ENCODE peak calls at places on chromosome 17, in eight cellular contexts. One of them, this sample, is unnamed.

GRCh38 chr17:5513610-5514009 is 27.2 kb downstream of the MIS12 start:
- DNase-seq in AG08396: no peak
- DNase-seq in stimulated activated CD8-positive, alpha-beta memory T cell treated with anti-CD3 and anti-CD28 coated beads, Interleukin-4, amount 100 ng/mL, for 4 hours: no peak
- DNase-seq in NCI-H146: no peak
- DNase-seq in CD4-positive, alpha-beta T cell: no peak
- DNase-seq in activated CD4-positive, CD25-positive, alpha-beta regulatory T cell: no peak
- DNase-seq in left cardiac atrium: no peak
- DNase-seq in skeletal muscle cell: no peak
- DNase-seq in this sample: no peak

GRCh38 chr17:29569245-29569950 is 897 bp downstream of the TP53I13 start:
- DNase-seq in CD4-positive, alpha-beta T cell: no peak
- DNase-seq in left cardiac atrium: no peak
- DNase-seq in stimulated activated CD8-positive, alpha-beta memory T cell treated with anti-CD3 and anti-CD28 coated beads, Interleukin-4, amount 100 ng/mL, for 4 hours: no peak
- DNase-seq in AG08396: peak
- DNase-seq in activated CD4-positive, CD25-positive, alpha-beta regulatory T cell: no peak
- DNase-seq in NCI-H146: no peak
- DNase-seq in skeletal muscle cell: no peak
- DNase-seq in this sample: no peak

GRCh38 chr17:40317345-40317873 is 8.4 kb downstream of the RARA start:
- DNase-seq in left cardiac atrium: peak
- DNase-seq in activated CD4-positive, CD25-positive, alpha-beta regulatory T cell: peak
- DNase-seq in skeletal muscle cell: no peak
- DNase-seq in AG08396: peak
- DNase-seq in stimulated activated CD8-positive, alpha-beta memory T cell treated with anti-CD3 and anti-CD28 coated beads, Interleukin-4, amount 100 ng/mL, for 4 hours: no peak
- DNase-seq in CD4-positive, alpha-beta T cell: peak
- DNase-seq in NCI-H146: peak
- DNase-seq in this sample: no peak

GRCh38 chr17:692116-692515 is 22.5 kb downstream of the VPS53 start:
- DNase-seq in left cardiac atrium: no peak
- DNase-seq in activated CD4-positive, CD25-positive, alpha-beta regulatory T cell: no peak
- DNase-seq in AG08396: no peak
- DNase-seq in skeletal muscle cell: peak
- DNase-seq in stimulated activated CD8-positive, alpha-beta memory T cell treated with anti-CD3 and anti-CD28 coated beads, Interleukin-4, amount 100 ng/mL, for 4 hours: no peak
- DNase-seq in NCI-H146: no peak
- DNase-seq in CD4-positive, alpha-beta T cell: no peak
- DNase-seq in this sample: no peak

GRCh38 chr17:78774956-78775571 is 7.0 kb downstream of the CYTH1 start:
- DNase-seq in left cardiac atrium: no peak
- DNase-seq in AG08396: no peak
- DNase-seq in CD4-positive, alpha-beta T cell: peak
- DNase-seq in activated CD4-positive, CD25-positive, alpha-beta regulatory T cell: peak
- DNase-seq in stimulated activated CD8-positive, alpha-beta memory T cell treated with anti-CD3 and anti-CD28 coated beads, Interleukin-4, amount 100 ng/mL, for 4 hours: no peak
- DNase-seq in skeletal muscle cell: no peak
- DNase-seq in NCI-H146: no peak
- DNase-seq in this sample: no peak

GRCh38 chr17:76405967-76406647 is 21.7 kb downstream of the SPHK1 start:
- DNase-seq in left cardiac atrium: peak
- DNase-seq in AG08396: no peak
- DNase-seq in stimulated activated CD8-positive, alpha-beta memory T cell treated with anti-CD3 and anti-CD28 coated beads, Interleukin-4, amount 100 ng/mL, for 4 hours: no peak
- DNase-seq in NCI-H146: peak
- DNase-seq in activated CD4-positive, CD25-positive, alpha-beta regulatory T cell: no peak
- DNase-seq in CD4-positive, alpha-beta T cell: no peak
- DNase-seq in skeletal muscle cell: no peak
- DNase-seq in this sample: no peak

GRCh38 chr17:29883497-29883896 is 46.5 kb downstream of the SSH2 start:
- DNase-seq in left cardiac atrium: no peak
- DNase-seq in NCI-H146: no peak
- DNase-seq in skeletal muscle cell: no peak
- DNase-seq in CD4-positive, alpha-beta T cell: no peak
- DNase-seq in AG08396: no peak
- DNase-seq in activated CD4-positive, CD25-positive, alpha-beta regulatory T cell: no peak
- DNase-seq in stimulated activated CD8-positive, alpha-beta memory T cell treated with anti-CD3 and anti-CD28 coated beads, Interleukin-4, amount 100 ng/mL, for 4 hours: no peak
- DNase-seq in this sample: no peak

GRCh38 chr17:45904886-45905285 is 10.5 kb downstream of the MAPT start:
- DNase-seq in left cardiac atrium: no peak
- DNase-seq in AG08396: no peak
- DNase-seq in activated CD4-positive, CD25-positive, alpha-beta regulatory T cell: no peak
- DNase-seq in stimulated activated CD8-positive, alpha-beta memory T cell treated with anti-CD3 and anti-CD28 coated beads, Interleukin-4, amount 100 ng/mL, for 4 hours: no peak
- DNase-seq in CD4-positive, alpha-beta T cell: no peak
- DNase-seq in NCI-H146: peak
- DNase-seq in skeletal muscle cell: no peak
- DNase-seq in this sample: no peak

GRCh38 chr17:48351916-48352332 is 78.1 kb downstream of the SKAP1 start:
- DNase-seq in skeletal muscle cell: no peak
- DNase-seq in stimulated activated CD8-positive, alpha-beta memory T cell treated with anti-CD3 and anti-CD28 coated beads, Interleukin-4, amount 100 ng/mL, for 4 hours: no peak
- DNase-seq in AG08396: peak
- DNase-seq in NCI-H146: peak
- DNase-seq in CD4-positive, alpha-beta T cell: no peak
- DNase-seq in activated CD4-positive, CD25-positive, alpha-beta regulatory T cell: no peak
- DNase-seq in left cardiac atrium: no peak
- DNase-seq in this sample: no peak

GRCh38 chr17:37729905-37730304 is 15.0 kb downstream of the HNF1B start:
- DNase-seq in skeletal muscle cell: no peak
- DNase-seq in left cardiac atrium: no peak
- DNase-seq in AG08396: no peak
- DNase-seq in activated CD4-positive, CD25-positive, alpha-beta regulatory T cell: no peak
- DNase-seq in stimulated activated CD8-positive, alpha-beta memory T cell treated with anti-CD3 and anti-CD28 coated beads, Interleukin-4, amount 100 ng/mL, for 4 hours: no peak
- DNase-seq in CD4-positive, alpha-beta T cell: no peak
- DNase-seq in NCI-H146: no peak
- DNase-seq in this sample: no peak

GRCh38 chr17:7263071-7263800 is 958 bp upstream of the CLDN7 start:
- DNase-seq in NCI-H146: peak
- DNase-seq in stimulated activated CD8-positive, alpha-beta memory T cell treated with anti-CD3 and anti-CD28 coated beads, Interleukin-4, amount 100 ng/mL, for 4 hours: no peak
- DNase-seq in CD4-positive, alpha-beta T cell: no peak
- DNase-seq in skeletal muscle cell: no peak
- DNase-seq in activated CD4-positive, CD25-positive, alpha-beta regulatory T cell: no peak
- DNase-seq in left cardiac atrium: no peak
- DNase-seq in AG08396: peak
- DNase-seq in this sample: no peak

GRCh38 chr17:75487351-75488070 is 27.8 kb downstream of the CASKIN2 start:
- DNase-seq in left cardiac atrium: no peak
- DNase-seq in skeletal muscle cell: no peak
- DNase-seq in AG08396: no peak
- DNase-seq in NCI-H146: no peak
- DNase-seq in activated CD4-positive, CD25-positive, alpha-beta regulatory T cell: peak
- DNase-seq in CD4-positive, alpha-beta T cell: peak
- DNase-seq in stimulated activated CD8-positive, alpha-beta memory T cell treated with anti-CD3 and anti-CD28 coated beads, Interleukin-4, amount 100 ng/mL, for 4 hours: peak
- DNase-seq in this sample: no peak

GRCh38 chr17:40615295-40615988 is 32.2 kb downstream of the SMARCE1 start:
- DNase-seq in stimulated activated CD8-positive, alpha-beta memory T cell treated with anti-CD3 and anti-CD28 coated beads, Interleukin-4, amount 100 ng/mL, for 4 hours: no peak
- DNase-seq in activated CD4-positive, CD25-positive, alpha-beta regulatory T cell: no peak
- DNase-seq in skeletal muscle cell: peak
- DNase-seq in AG08396: peak
- DNase-seq in left cardiac atrium: no peak
- DNase-seq in CD4-positive, alpha-beta T cell: no peak
- DNase-seq in NCI-H146: peak
- DNase-seq in this sample: no peak

GRCh38 chr17:8322078-8322477 is 12.0 kb downstream of the ARHGEF15 start:
- DNase-seq in stimulated activated CD8-positive, alpha-beta memory T cell treated with anti-CD3 and anti-CD28 coated beads, Interleukin-4, amount 100 ng/mL, for 4 hours: no peak
- DNase-seq in left cardiac atrium: no peak
- DNase-seq in AG08396: no peak
- DNase-seq in activated CD4-positive, CD25-positive, alpha-beta regulatory T cell: no peak
- DNase-seq in skeletal muscle cell: no peak
- DNase-seq in NCI-H146: no peak
- DNase-seq in CD4-positive, alpha-beta T cell: no peak
- DNase-seq in this sample: no peak